ENCODE peak calls at places on chromosomes 1 and 21, in eight cellular contexts. One of them, this sample, is unnamed.
A peak's percentile ranks its signal among the peaks of the same experiment; 100 is the strongest.

GRCh38 chr1:212782422-212783154 is 9.0 kb downstream of the NSL1 start:
- DNase-seq in tibial nerve: no peak
- DNase-seq in adrenal gland: no peak
- DNase-seq in heart left ventricle: no peak
- DNase-seq in transverse colon: no peak
- DNase-seq in stomach: no peak
- DNase-seq in H1: no peak
- DNase-seq in spleen: no peak
- DNase-seq in this sample: no peak

GRCh38 chr1:168824418-168824817 is 95.4 kb upstream of the DPT start:
- DNase-seq in tibial nerve: no peak
- DNase-seq in H1: no peak
- DNase-seq in adrenal gland: no peak
- DNase-seq in heart left ventricle: no peak
- DNase-seq in spleen: no peak
- DNase-seq in transverse colon: no peak
- DNase-seq in stomach: no peak
- DNase-seq in this sample: no peak

GRCh38 chr1:22628698-22629444 is 7.6 kb upstream of the C1QA start:
- DNase-seq in H1: no peak
- DNase-seq in spleen: no peak
- DNase-seq in stomach: no peak
- DNase-seq in transverse colon: no peak
- DNase-seq in heart left ventricle: no peak
- DNase-seq in tibial nerve: no peak
- DNase-seq in adrenal gland: no peak
- DNase-seq in this sample: no peak

GRCh38 chr1:229035054-229035747 is 235.7 kb upstream of the RAB4A start:
- DNase-seq in adrenal gland: no peak
- DNase-seq in transverse colon: no peak
- DNase-seq in stomach: no peak
- DNase-seq in H1: no peak
- DNase-seq in heart left ventricle: no peak
- DNase-seq in tibial nerve: no peak
- DNase-seq in spleen: no peak
- DNase-seq in this sample: no peak

GRCh38 chr1:207838156-207839082 is 72.5 kb downstream of the CD34 start:
- DNase-seq in heart left ventricle: peak; percentile 79
- DNase-seq in tibial nerve: no peak
- DNase-seq in transverse colon: no peak
- DNase-seq in stomach: peak; percentile 73
- DNase-seq in adrenal gland: peak; percentile 92
- DNase-seq in H1: no peak
- DNase-seq in spleen: no peak
- DNase-seq in this sample: peak; percentile 83

GRCh38 chr1:29586991-29587745 is 350.8 kb downstream of the PTPRU start:
- DNase-seq in adrenal gland: no peak
- DNase-seq in transverse colon: no peak
- DNase-seq in spleen: no peak
- DNase-seq in tibial nerve: no peak
- DNase-seq in stomach: no peak
- DNase-seq in heart left ventricle: no peak
- DNase-seq in H1: peak; percentile 11
- DNase-seq in this sample: no peak

GRCh38 chr1:179586107-179586823 is 5.4 kb upstream of the TDRD5 start:
- DNase-seq in spleen: no peak
- DNase-seq in H1: peak; percentile 84
- DNase-seq in adrenal gland: peak; percentile 67
- DNase-seq in stomach: peak; percentile 85
- DNase-seq in heart left ventricle: peak; percentile 25
- DNase-seq in transverse colon: peak; percentile 65
- DNase-seq in tibial nerve: peak; percentile 27
- DNase-seq in this sample: peak; percentile 79

GRCh38 chr1:243718893-243719292 is 131.2 kb downstream of the AKT3 start:
- DNase-seq in stomach: no peak
- DNase-seq in H1: no peak
- DNase-seq in adrenal gland: no peak
- DNase-seq in spleen: no peak
- DNase-seq in heart left ventricle: no peak
- DNase-seq in tibial nerve: no peak
- DNase-seq in transverse colon: no peak
- DNase-seq in this sample: no peak

GRCh38 chr21:42656872-42657271 is 3.5 kb downstream of the PDE9A start:
- DNase-seq in transverse colon: no peak
- DNase-seq in adrenal gland: no peak
- DNase-seq in H1: no peak
- DNase-seq in stomach: no peak
- DNase-seq in spleen: peak; percentile 59
- DNase-seq in heart left ventricle: no peak
- DNase-seq in tibial nerve: no peak
- DNase-seq in this sample: no peak

GRCh38 chr1:63674865-63675815 is 81.9 kb downstream of the PGM1 start:
- DNase-seq in spleen: no peak
- DNase-seq in transverse colon: no peak
- DNase-seq in H1: no peak
- DNase-seq in adrenal gland: no peak
- DNase-seq in stomach: peak; percentile 45
- DNase-seq in heart left ventricle: peak; percentile 32
- DNase-seq in tibial nerve: no peak
- DNase-seq in this sample: peak; percentile 42

GRCh38 chr1:28602536-28603439 is 10.7 kb downstream of the RAB42 start:
- DNase-seq in stomach: peak; percentile 48
- DNase-seq in H1: peak; percentile 63
- DNase-seq in tibial nerve: peak; percentile 82
- DNase-seq in heart left ventricle: peak; percentile 52
- DNase-seq in adrenal gland: peak; percentile 65
- DNase-seq in transverse colon: peak; percentile 55
- DNase-seq in spleen: no peak
- DNase-seq in this sample: peak; percentile 74

GRCh38 chr1:30679201-30679975 is 44.0 kb downstream of the MATN1 start:
- DNase-seq in stomach: no peak
- DNase-seq in adrenal gland: no peak
- DNase-seq in heart left ventricle: no peak
- DNase-seq in tibial nerve: no peak
- DNase-seq in spleen: peak; percentile 54
- DNase-seq in H1: no peak
- DNase-seq in transverse colon: no peak
- DNase-seq in this sample: no peak

GRCh38 chr1:58908539-58909161 is 124.8 kb upstream of the JUN start:
- DNase-seq in spleen: no peak
- DNase-seq in H1: no peak
- DNase-seq in adrenal gland: no peak
- DNase-seq in heart left ventricle: no peak
- DNase-seq in tibial nerve: no peak
- DNase-seq in transverse colon: no peak
- DNase-seq in stomach: no peak
- DNase-seq in this sample: no peak

GRCh38 chr1:215007880-215008279 is 74.7 kb upstream of the KCNK2 start:
- DNase-seq in adrenal gland: no peak
- DNase-seq in heart left ventricle: no peak
- DNase-seq in spleen: no peak
- DNase-seq in stomach: no peak
- DNase-seq in transverse colon: no peak
- DNase-seq in tibial nerve: no peak
- DNase-seq in H1: no peak
- DNase-seq in this sample: no peak

GRCh38 chr1:10489291-10490055 is 14.7 kb downstream of the PEX14 start:
- DNase-seq in H1: no peak
- DNase-seq in heart left ventricle: no peak
- DNase-seq in stomach: no peak
- DNase-seq in spleen: no peak
- DNase-seq in tibial nerve: no peak
- DNase-seq in transverse colon: no peak
- DNase-seq in adrenal gland: no peak
- DNase-seq in this sample: no peak

GRCh38 chr1:165408518-165408917 is 36.4 kb downstream of the RXRG start:
- DNase-seq in stomach: peak; percentile 32
- DNase-seq in heart left ventricle: no peak
- DNase-seq in tibial nerve: peak; percentile 17
- DNase-seq in adrenal gland: peak; percentile 35
- DNase-seq in H1: no peak
- DNase-seq in spleen: no peak
- DNase-seq in transverse colon: no peak
- DNase-seq in this sample: peak; percentile 35

DNA sequence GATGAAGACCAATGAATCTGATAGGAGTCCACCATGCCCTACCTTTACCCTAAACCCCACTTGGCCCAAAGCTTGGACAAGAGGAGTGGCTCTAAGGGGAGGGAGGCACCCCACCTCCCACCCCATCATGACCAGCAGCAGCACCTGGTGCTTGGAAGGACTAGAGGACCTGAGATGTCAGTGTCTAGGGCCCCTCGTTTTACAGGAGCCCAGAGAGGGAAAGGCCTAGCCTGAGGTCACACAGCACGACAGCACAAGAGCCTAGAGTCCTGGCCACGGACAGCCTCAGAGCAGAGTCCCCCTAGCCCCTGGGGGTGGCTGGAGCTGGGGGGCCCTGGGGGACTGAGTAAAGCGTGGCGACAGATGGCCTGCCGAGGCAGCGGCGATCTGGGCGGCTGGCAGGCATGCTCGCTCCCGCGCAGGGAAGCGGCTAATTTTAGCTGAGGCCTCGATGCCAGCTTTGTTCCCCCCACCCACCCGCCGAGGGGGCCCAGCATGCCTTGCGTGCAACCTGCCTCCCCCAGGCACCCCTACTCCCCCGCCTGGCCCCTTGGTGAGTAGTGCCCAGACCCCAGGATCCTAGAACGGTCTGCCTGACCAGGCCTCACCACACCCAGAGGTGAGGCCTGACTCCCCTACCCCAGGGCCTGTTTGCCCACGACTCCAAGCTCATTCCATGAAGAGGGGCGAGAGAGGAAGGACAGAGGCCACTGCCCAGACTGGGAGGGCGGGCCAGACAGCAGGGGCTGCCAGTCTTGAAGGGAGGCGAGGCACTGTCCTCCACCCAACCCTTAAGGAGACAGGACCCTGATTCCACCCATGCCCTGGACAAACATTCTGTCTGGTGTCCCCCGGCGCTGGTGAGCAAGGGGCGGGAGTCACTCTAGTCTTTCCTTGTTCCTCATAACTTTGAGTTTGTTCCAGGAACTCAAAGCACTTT is 39.0 kb downstream of the AHDC1 start:
- DNase-seq in spleen: no peak
- DNase-seq in transverse colon: no peak
- DNase-seq in tibial nerve: no peak
- DNase-seq in stomach: no peak
- DNase-seq in adrenal gland: peak; percentile 44
- DNase-seq in heart left ventricle: peak; percentile 80
- DNase-seq in H1: no peak
- DNase-seq in this sample: no peak
- H3K4me1 ChIP-seq in spleen: peaks cover 98% of the 10 kb centered on the region
- H3K4me1 ChIP-seq in transverse colon: peaks cover 83% of the 10 kb centered on the region
- H3K4me1 ChIP-seq in tibial nerve: peaks cover 84% of the 10 kb centered on the region
- H3K4me1 ChIP-seq in stomach: peaks cover 100% of the 10 kb centered on the region
- H3K4me1 ChIP-seq in adrenal gland: peaks cover 97% of the 10 kb centered on the region
- H3K4me1 ChIP-seq in heart left ventricle: peaks cover 89% of the 10 kb centered on the region
- H3K4me1 ChIP-seq in H1: peaks cover 60% of the 10 kb centered on the region
- H3K4me1 ChIP-seq in this sample: peaks cover 93% of the 10 kb centered on the region

DNA sequence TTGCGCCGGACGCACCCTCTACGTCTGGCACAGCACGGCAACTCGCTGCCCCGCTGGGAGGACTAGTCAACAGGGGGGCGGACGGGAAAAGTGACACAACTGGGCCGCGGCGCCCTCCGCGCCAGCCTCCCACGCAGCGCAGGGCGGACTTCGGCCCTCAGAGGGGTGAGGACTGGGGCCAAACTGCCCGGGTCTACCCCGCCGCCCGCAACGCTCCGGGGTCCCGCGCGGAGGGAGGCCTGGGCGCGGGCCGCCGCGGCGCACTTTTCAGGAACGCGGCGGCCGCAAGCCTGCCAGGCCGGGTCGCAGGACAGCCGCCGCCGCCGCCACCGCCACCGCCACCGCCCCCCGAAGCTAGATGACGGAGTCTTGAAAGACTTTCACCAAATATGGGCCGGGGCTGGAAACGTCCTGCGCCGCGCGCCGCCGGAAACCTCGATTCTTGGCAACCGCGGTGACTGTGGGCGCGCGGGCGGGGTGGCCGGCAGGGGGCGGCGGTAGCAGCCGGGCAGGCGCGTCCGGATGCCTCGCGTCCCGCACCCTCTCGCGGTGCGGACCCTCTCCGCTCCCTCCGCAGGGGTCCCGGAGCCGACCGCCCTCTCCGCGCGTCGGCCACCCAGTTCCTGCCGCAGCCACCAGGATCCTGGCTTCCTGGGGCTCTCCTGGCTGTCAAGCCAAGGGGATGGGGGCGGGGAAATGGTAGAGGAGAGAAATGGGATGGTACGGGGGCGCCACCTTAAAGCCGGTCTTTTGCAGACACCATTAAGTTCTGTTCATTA is 3.7 kb upstream of the CCN1 start:
- DNase-seq in stomach: peak; percentile 71
- DNase-seq in adrenal gland: peak; percentile 82
- DNase-seq in tibial nerve: peak; percentile 81
- DNase-seq in H1: peak; percentile 91
- DNase-seq in heart left ventricle: peak; percentile 93
- DNase-seq in spleen: peak; percentile 82
- DNase-seq in transverse colon: peak; percentile 78
- DNase-seq in this sample: peak; percentile 88
- TF ChIP-seq POLR2A in stomach: no peak
- TF ChIP-seq POLR2A in adrenal gland: peak; percentile 77
- TF ChIP-seq POLR2A in tibial nerve: peak; percentile 87
- TF ChIP-seq POLR2A in H1: no peak
- TF ChIP-seq POLR2A in heart left ventricle: no peak
- TF ChIP-seq POLR2A in spleen: no peak
- TF ChIP-seq POLR2A in transverse colon: peak; percentile 59
- TF ChIP-seq POLR2A in this sample: peak; percentile 76

DNA sequence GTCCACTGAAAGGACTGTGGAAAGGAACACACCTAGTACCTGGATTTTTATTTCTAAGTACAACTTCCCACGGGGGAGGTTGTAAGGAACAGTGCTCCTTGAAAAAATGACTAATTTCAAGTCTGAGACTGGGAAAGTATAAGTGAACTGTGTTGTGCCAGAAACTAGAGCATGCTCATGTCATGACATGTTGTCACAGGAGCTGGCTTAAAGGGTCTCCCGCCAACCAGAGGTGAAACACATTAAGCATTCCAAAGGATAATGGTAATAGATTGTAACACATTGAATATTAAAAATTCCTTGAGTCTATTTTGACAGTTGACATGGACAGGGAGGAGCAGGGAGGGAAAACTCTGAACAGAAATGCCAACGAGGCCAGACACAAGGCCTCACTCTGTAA is 6.3 kb downstream of the ATP2B4 start:
- DNase-seq in stomach: no peak
- DNase-seq in H1: no peak
- DNase-seq in tibial nerve: no peak
- DNase-seq in transverse colon: no peak
- DNase-seq in heart left ventricle: no peak
- DNase-seq in spleen: no peak
- DNase-seq in adrenal gland: no peak
- DNase-seq in this sample: no peak
- H3K4me1 ChIP-seq in stomach: peaks cover 80% of the 10 kb centered on the region
- H3K4me1 ChIP-seq in H1: peaks cover 12% of the 10 kb centered on the region
- H3K4me1 ChIP-seq in tibial nerve: peaks cover 32% of the 10 kb centered on the region
- H3K4me1 ChIP-seq in transverse colon: peaks cover 48% of the 10 kb centered on the region
- H3K4me1 ChIP-seq in heart left ventricle: peaks cover 49% of the 10 kb centered on the region
- H3K4me1 ChIP-seq in spleen: peaks cover 49% of the 10 kb centered on the region
- H3K4me1 ChIP-seq in adrenal gland: peaks cover 56% of the 10 kb centered on the region
- H3K4me1 ChIP-seq in this sample: peaks cover 46% of the 10 kb centered on the region

DNA sequence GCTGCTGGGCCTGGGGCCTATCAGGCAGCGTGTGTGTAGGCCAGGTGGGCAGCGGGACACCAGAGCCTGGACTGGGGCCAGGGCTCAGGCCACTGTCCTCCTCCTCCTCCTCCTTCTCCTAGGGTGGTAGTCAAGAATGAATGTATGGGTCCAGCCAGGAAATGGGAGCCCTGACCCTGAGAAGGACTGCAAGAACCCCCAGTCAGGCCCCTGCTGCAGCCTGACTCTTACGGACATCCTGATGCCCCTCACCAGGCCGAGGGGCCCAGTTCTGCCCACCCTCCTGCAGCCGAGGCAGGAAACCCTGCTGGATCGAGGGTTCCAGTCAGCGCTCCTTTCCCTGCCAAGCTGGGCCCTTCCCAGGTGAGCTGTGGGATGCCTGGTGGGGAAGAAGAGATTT is 3.5 kb downstream of the SLFNL1 start:
- DNase-seq in spleen: no peak
- DNase-seq in adrenal gland: no peak
- DNase-seq in transverse colon: no peak
- DNase-seq in tibial nerve: no peak
- DNase-seq in heart left ventricle: no peak
- DNase-seq in H1: no peak
- DNase-seq in stomach: no peak
- DNase-seq in this sample: no peak
- TF ChIP-seq POLR2A in spleen: no peak
- TF ChIP-seq POLR2A in adrenal gland: no peak
- TF ChIP-seq POLR2A in transverse colon: no peak
- TF ChIP-seq POLR2A in tibial nerve: no peak
- TF ChIP-seq POLR2A in heart left ventricle: no peak
- TF ChIP-seq POLR2A in H1: peak; percentile 20
- TF ChIP-seq POLR2A in stomach: no peak
- TF ChIP-seq POLR2A in this sample: no peak